ENCODE peak calls at places on chromosomes 7 and 10, in ten cellular contexts. F is left cardiac atrium; S is neural progenitor cell; H is skeletal muscle cell; T is NCI-H1436; L is T-helper 2 cell; Y is HEK293T; A is T-helper 9 cell; Q is activated CD4-positive, CD25-positive, alpha-beta regulatory T cell; X is smooth muscle cell of the brain vasculature. U is an unnamed sample.

GRCh38 chr7:140726304-140726703 is 29.8 kb downstream of the NDUFB2 start:
- DNase-seq in F (no peak), S (peak), H (no peak), T (no peak), L (no peak), Y (peak), A (no peak), Q (no peak), X (peak), U (no peak)

GRCh38 chr10:72885953-72886352 is 7.6 kb upstream of the OIT3 start:
- DNase-seq in F (no peak), S (no peak), H (no peak), T (no peak), L (no peak), Y (no peak), A (no peak), Q (no peak), X (no peak), U (no peak)

GRCh38 chr10:79022565-79023488 is 45.9 kb upstream of the ZMIZ1 start:
- DNase-seq in F (peak), S (peak), H (peak), T (no peak), L (no peak), Y (peak), A (no peak), Q (no peak), X (no peak), U (peak)

GRCh38 chr10:89580243-89580642 is 44.8 kb upstream of the SLC16A12 start:
- DNase-seq in F (no peak), S (no peak), H (no peak), T (no peak), L (no peak), Y (no peak), A (no peak), Q (no peak), X (no peak), U (no peak)

GRCh38 chr10:4130685-4131084 is 345.7 kb upstream of the KLF6 start:
- DNase-seq in F (no peak), S (no peak), H (no peak), T (no peak), L (no peak), Y (no peak), A (no peak), Q (no peak), X (no peak), U (no peak)

GRCh38 chr7:128405345-128406146 is 4.2 kb downstream of the IMPDH1 start:
- DNase-seq in F (peak), S (peak), H (no peak), T (peak), L (peak), Y (peak), A (peak), Q (peak), X (no peak), U (peak)

GRCh38 chr7:100007887-100008286 is 7.5 kb upstream of the ZKSCAN1 start:
- DNase-seq in F (no peak), S (peak), H (no peak), T (no peak), L (no peak), Y (no peak), A (no peak), Q (no peak), X (no peak), U (no peak)

GRCh38 chr7:137935849-137936508 is 65.9 kb downstream of the CREB3L2 start:
- DNase-seq in F (no peak), S (no peak), H (no peak), T (no peak), L (no peak), Y (no peak), A (no peak), Q (no peak), X (no peak), U (no peak)

GRCh38 chr10:126729314-126729871 is 58.9 kb upstream of the C10orf90 start:
- DNase-seq in F (no peak), S (no peak), H (no peak), T (no peak), L (no peak), Y (no peak), A (no peak), Q (no peak), X (no peak), U (no peak)

GRCh38 chr7:137909042-137909441 is 62.3 kb upstream of the DGKI start:
- DNase-seq in F (peak), S (no peak), H (no peak), T (no peak), L (no peak), Y (no peak), A (no peak), Q (no peak), X (no peak), U (no peak)

GRCh38 chr10:17348111-17349008 is 106.0 kb downstream of the ST8SIA6 start:
- DNase-seq in F (peak), S (peak), H (peak), T (no peak), L (no peak), Y (peak), A (no peak), Q (no peak), X (peak), U (no peak)

GRCh38 chr10:62233494-62234283 is 35.0 kb downstream of the RTKN2 start:
- DNase-seq in F (no peak), S (no peak), H (no peak), T (no peak), L (no peak), Y (no peak), A (no peak), Q (no peak), X (no peak), U (no peak)

GRCh38 chr10:110684800-110685446 is 40.8 kb downstream of the RBM20 start:
- DNase-seq in F (peak), S (no peak), H (no peak), T (no peak), L (no peak), Y (no peak), A (no peak), Q (no peak), X (no peak), U (no peak)

GRCh38 chr7:157668221-157668883 is 331.5 kb downstream of the DNAJB6 start:
- DNase-seq in F (no peak), S (no peak), H (no peak), T (no peak), L (no peak), Y (no peak), A (no peak), Q (no peak), X (no peak), U (no peak)

GRCh38 chr7:155962191-155962967 is 150.1 kb upstream of the SHH start:
- DNase-seq in F (no peak), S (no peak), H (peak), T (no peak), L (no peak), Y (no peak), A (no peak), Q (no peak), X (no peak), U (no peak)

GRCh38 chr7:33707427-33707826 is 197.9 kb upstream of the BMPER start:
- DNase-seq in F (no peak), S (no peak), H (no peak), T (no peak), L (no peak), Y (no peak), A (no peak), Q (no peak), X (no peak), U (no peak)

GRCh38 chr7:92832623-92833023 is 3.8 kb downstream of the CDK6 start:
- DNase-seq in F (no peak), S (no peak), H (no peak), T (no peak), L (no peak), Y (peak), A (no peak), Q (no peak), X (no peak), U (no peak)

GRCh38 chr10:60114765-60115586 is 208.6 kb upstream of the CCDC6 start:
- DNase-seq in F (no peak), S (peak), H (peak), T (peak), L (no peak), Y (peak), A (no peak), Q (no peak), X (peak), U (peak)

GRCh38 chr10:74598891-74599566 is 227.4 kb upstream of the KAT6B start:
- DNase-seq in F (no peak), S (no peak), H (no peak), T (no peak), L (no peak), Y (no peak), A (no peak), Q (no peak), X (no peak), U (peak)

GRCh38 chr7:23494009-23494408 is 23.7 kb upstream of the IGF2BP3 start:
- DNase-seq in F (no peak), S (no peak), H (no peak), T (no peak), L (no peak), Y (no peak), A (no peak), Q (no peak), X (no peak), U (no peak)

GRCh38 chr10:94315975-94316464 is 46.7 kb downstream of the NOC3L start:
- DNase-seq in F (no peak), S (peak), H (peak), T (no peak), L (no peak), Y (no peak), A (no peak), Q (no peak), X (peak), U (no peak)

GRCh38 chr7:104883248-104883717 is 130.7 kb upstream of the KMT2E start:
- DNase-seq in F (no peak), S (no peak), H (no peak), T (no peak), L (no peak), Y (no peak), A (no peak), Q (no peak), X (no peak), U (no peak)

GRCh38 chr7:44152971-44153947 is 12.1 kb upstream of the MYL7 start:
- DNase-seq in F (no peak), S (no peak), H (no peak), T (no peak), L (no peak), Y (no peak), A (no peak), Q (no peak), X (no peak), U (no peak)

GRCh38 chr10:96641896-96642295 is 55.1 kb upstream of the TM9SF3 start:
- DNase-seq in F (no peak), S (no peak), H (no peak), T (no peak), L (no peak), Y (no peak), A (no peak), Q (no peak), X (no peak), U (no peak)

GRCh38 chr7:104327534-104327933 is 869 bp upstream of the LHFPL3 start:
- DNase-seq in F (no peak), S (no peak), H (no peak), T (no peak), L (no peak), Y (no peak), A (no peak), Q (no peak), X (no peak), U (no peak)

GRCh38 chr10:131141645-131142445 is 169.7 kb downstream of the TCERG1L start:
- DNase-seq in F (no peak), S (no peak), H (no peak), T (peak), L (no peak), Y (no peak), A (no peak), Q (no peak), X (no peak), U (no peak)

GRCh38 chr7:17060051-17060450 is 178.3 kb upstream of the AGR3 start:
- DNase-seq in F (no peak), S (no peak), H (no peak), T (no peak), L (no peak), Y (no peak), A (no peak), Q (no peak), X (no peak), U (no peak)

GRCh38 chr10:94963901-94964300 is 25.4 kb downstream of the CYP2C9 start:
- DNase-seq in F (no peak), S (peak), H (peak), T (no peak), L (no peak), Y (peak), A (no peak), Q (no peak), X (no peak), U (no peak)

GRCh38 chr7:129169171-129169643 is 19.2 kb upstream of the SMO start:
- DNase-seq in F (peak), S (peak), H (no peak), T (peak), L (peak), Y (no peak), A (no peak), Q (peak), X (no peak), U (peak)

GRCh38 chr10:28179490-28180099 is 123.3 kb downstream of the MPP7 start:
- DNase-seq in F (no peak), S (peak), H (no peak), T (peak), L (no peak), Y (peak), A (no peak), Q (peak), X (peak), U (peak)

GRCh38 chr7:87876759-87877234 is 504 bp downstream of the DBF4 start:
- DNase-seq in F (peak), S (peak), H (no peak), T (peak), L (peak), Y (peak), A (peak), Q (peak), X (no peak), U (no peak)

GRCh38 chr7:106001196-106001595 is 38.1 kb downstream of the CDHR3 start:
- DNase-seq in F (no peak), S (no peak), H (no peak), T (no peak), L (no peak), Y (no peak), A (no peak), Q (no peak), X (no peak), U (no peak)

GRCh38 chr7:19772858-19773337 is 519 bp downstream of the TMEM196 start:
- DNase-seq in F (peak), S (peak), H (no peak), T (no peak), L (no peak), Y (peak), A (no peak), Q (no peak), X (no peak), U (no peak)

GRCh38 chr7:111424768-111425167 is 137.5 kb downstream of the IMMP2L start:
- DNase-seq in F (no peak), S (no peak), H (no peak), T (no peak), L (no peak), Y (no peak), A (no peak), Q (no peak), X (no peak), U (no peak)

GRCh38 chr10:7239312-7239985 is 171.4 kb downstream of the SFMBT2 start:
- DNase-seq in F (no peak), S (no peak), H (no peak), T (no peak), L (no peak), Y (no peak), A (no peak), Q (no peak), X (no peak), U (no peak)